ENCODE peak calls at places on chromosomes 11 and 22, in five cellular contexts. One of them, this sample, is unnamed.

GRCh38 chr11:131980199-131980598 is 609.8 kb downstream of the NTM start:
- DNase-seq in psoas muscle: no peak
- DNase-seq in uterus: no peak
- DNase-seq in lung: no peak
- DNase-seq in brain microvascular endothelial cell: no peak
- DNase-seq in this sample: no peak

GRCh38 chr11:85723088-85723487 is 37.1 kb upstream of the CCDC89 start:
- DNase-seq in psoas muscle: no peak
- DNase-seq in uterus: no peak
- DNase-seq in lung: no peak
- DNase-seq in brain microvascular endothelial cell: no peak
- DNase-seq in this sample: no peak

GRCh38 chr11:78211565-78211964 is 22.8 kb downstream of the USP35 start:
- DNase-seq in psoas muscle: no peak
- DNase-seq in uterus: no peak
- DNase-seq in lung: no peak
- DNase-seq in brain microvascular endothelial cell: no peak
- DNase-seq in this sample: no peak

GRCh38 chr11:83779876-83780275 is 493.7 kb upstream of the CCDC90B start:
- DNase-seq in psoas muscle: no peak
- DNase-seq in uterus: no peak
- DNase-seq in lung: no peak
- DNase-seq in brain microvascular endothelial cell: no peak
- DNase-seq in this sample: no peak

GRCh38 chr11:12863605-12864121 is 145.5 kb upstream of the RASSF10 start:
- DNase-seq in psoas muscle: no peak
- DNase-seq in uterus: no peak
- DNase-seq in lung: no peak
- DNase-seq in brain microvascular endothelial cell: no peak
- DNase-seq in this sample: no peak

GRCh38 chr22:38996105-38996504 is 14.0 kb downstream of the APOBEC3B start:
- DNase-seq in psoas muscle: no peak
- DNase-seq in uterus: no peak
- DNase-seq in lung: no peak
- DNase-seq in brain microvascular endothelial cell: no peak
- DNase-seq in this sample: no peak

GRCh38 chr11:78195917-78196545 is 7.3 kb downstream of the USP35 start:
- DNase-seq in psoas muscle: no peak
- DNase-seq in uterus: no peak
- DNase-seq in lung: no peak
- DNase-seq in brain microvascular endothelial cell: no peak
- DNase-seq in this sample: no peak

GRCh38 chr22:21759133-21759532 is 23.5 kb upstream of the YPEL1 start:
- DNase-seq in psoas muscle: no peak
- DNase-seq in uterus: no peak
- DNase-seq in lung: no peak
- DNase-seq in brain microvascular endothelial cell: no peak
- DNase-seq in this sample: no peak

GRCh38 chr11:64238076-64238475 is 2.8 kb upstream of the FKBP2 start:
- DNase-seq in psoas muscle: no peak
- DNase-seq in uterus: no peak
- DNase-seq in lung: no peak
- DNase-seq in brain microvascular endothelial cell: no peak
- DNase-seq in this sample: no peak

GRCh38 chr11:116879789-116880402 is 42.5 kb upstream of the APOA1 start:
- DNase-seq in psoas muscle: no peak
- DNase-seq in uterus: no peak
- DNase-seq in lung: no peak
- DNase-seq in brain microvascular endothelial cell: peak
- DNase-seq in this sample: no peak

GRCh38 chr11:122100222-122101080 is 15.6 kb downstream of the BLID start:
- DNase-seq in psoas muscle: peak
- DNase-seq in uterus: peak
- DNase-seq in lung: no peak
- DNase-seq in brain microvascular endothelial cell: no peak
- DNase-seq in this sample: peak

GRCh38 chr11:69052343-69053168 is 3.8 kb downstream of the TPCN2 start:
- DNase-seq in psoas muscle: no peak
- DNase-seq in uterus: no peak
- DNase-seq in lung: no peak
- DNase-seq in brain microvascular endothelial cell: no peak
- DNase-seq in this sample: no peak

GRCh38 chr11:84901986-84902385 is 725.2 kb downstream of the DLG2 start:
- DNase-seq in psoas muscle: no peak
- DNase-seq in uterus: no peak
- DNase-seq in lung: no peak
- DNase-seq in brain microvascular endothelial cell: no peak
- DNase-seq in this sample: no peak

GRCh38 chr11:7351228-7351627 is 99.5 kb downstream of the SYT9 start:
- DNase-seq in psoas muscle: no peak
- DNase-seq in uterus: no peak
- DNase-seq in lung: no peak
- DNase-seq in brain microvascular endothelial cell: no peak
- DNase-seq in this sample: no peak

GRCh38 chr11:131880279-131880678 is 509.9 kb downstream of the NTM start:
- DNase-seq in psoas muscle: no peak
- DNase-seq in uterus: no peak
- DNase-seq in lung: no peak
- DNase-seq in brain microvascular endothelial cell: no peak
- DNase-seq in this sample: no peak

GRCh38 chr11:93020248-93021088 is 51.0 kb downstream of the MTNR1B start:
- DNase-seq in psoas muscle: no peak
- DNase-seq in uterus: peak
- DNase-seq in lung: no peak
- DNase-seq in brain microvascular endothelial cell: peak
- DNase-seq in this sample: no peak

GRCh38 chr11:2772544-2773031 is 72.8 kb upstream of the KCNQ1OT1 start:
- DNase-seq in psoas muscle: no peak
- DNase-seq in uterus: no peak
- DNase-seq in lung: no peak
- DNase-seq in brain microvascular endothelial cell: peak
- DNase-seq in this sample: no peak

GRCh38 chr11:6485661-6486060 is 4.4 kb downstream of the TIMM10B start:
- DNase-seq in psoas muscle: no peak
- DNase-seq in uterus: no peak
- DNase-seq in lung: no peak
- DNase-seq in brain microvascular endothelial cell: no peak
- DNase-seq in this sample: no peak

GRCh38 chr11:16804104-16804947 is 65.9 kb downstream of the C11orf58 start:
- DNase-seq in psoas muscle: no peak
- DNase-seq in uterus: no peak
- DNase-seq in lung: no peak
- DNase-seq in brain microvascular endothelial cell: no peak
- DNase-seq in this sample: no peak

GRCh38 chr11:41431784-41432183 is 27.7 kb downstream of the LRRC4C start:
- DNase-seq in psoas muscle: no peak
- DNase-seq in uterus: no peak
- DNase-seq in lung: no peak
- DNase-seq in brain microvascular endothelial cell: no peak
- DNase-seq in this sample: no peak

GRCh38 chr11:107092667-107093066 is 74.4 kb upstream of the GUCY1A2 start:
- DNase-seq in psoas muscle: no peak
- DNase-seq in uterus: no peak
- DNase-seq in lung: no peak
- DNase-seq in brain microvascular endothelial cell: no peak
- DNase-seq in this sample: no peak

GRCh38 chr11:128695539-128696221 is 1.8 kb downstream of the FLI1 start:
- DNase-seq in psoas muscle: no peak
- DNase-seq in uterus: no peak
- DNase-seq in lung: no peak
- DNase-seq in brain microvascular endothelial cell: no peak
- DNase-seq in this sample: no peak

GRCh38 chr11:2091112-2091746 is 48.0 kb downstream of the IGF2 start:
- DNase-seq in psoas muscle: no peak
- DNase-seq in uterus: no peak
- DNase-seq in lung: no peak
- DNase-seq in brain microvascular endothelial cell: no peak
- DNase-seq in this sample: no peak

GRCh38 chr11:119155733-119156492 is 7.1 kb downstream of the ABCG4 start:
- DNase-seq in psoas muscle: no peak
- DNase-seq in uterus: no peak
- DNase-seq in lung: no peak
- DNase-seq in brain microvascular endothelial cell: no peak
- DNase-seq in this sample: no peak
- TF ChIP-seq CTCF in psoas muscle: no peak
- TF ChIP-seq CTCF in uterus: no peak
- TF ChIP-seq CTCF in lung: no peak
- TF ChIP-seq CTCF in brain microvascular endothelial cell: peak
- TF ChIP-seq CTCF in this sample: no peak

DNA sequence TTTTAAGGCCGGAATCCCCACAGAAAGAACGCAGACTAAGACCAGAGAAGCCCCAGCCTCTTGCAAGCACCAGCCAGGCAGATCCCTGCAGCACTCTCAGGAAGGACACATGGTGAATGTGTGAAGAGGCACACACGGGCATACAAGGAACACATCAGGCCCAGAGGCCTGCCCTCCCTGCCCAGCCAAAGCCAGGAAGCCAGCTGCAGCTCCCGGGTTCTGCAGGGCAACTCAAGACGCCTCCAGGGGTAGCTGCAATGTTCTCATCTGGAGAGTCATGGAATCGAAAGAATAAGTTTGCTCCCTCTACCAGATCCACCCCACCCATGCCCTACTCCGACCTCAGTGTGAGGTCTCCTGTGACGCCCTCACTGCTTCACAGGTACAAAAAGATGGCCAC is 2.3 kb downstream of the DGCR2 start:
- DNase-seq in psoas muscle: no peak
- DNase-seq in uterus: no peak
- DNase-seq in lung: no peak
- DNase-seq in brain microvascular endothelial cell: no peak
- DNase-seq in this sample: no peak
- H3K4me3 ChIP-seq in psoas muscle: no peak
- H3K4me3 ChIP-seq in uterus: no peak
- H3K4me3 ChIP-seq in lung: no peak
- H3K4me3 ChIP-seq in brain microvascular endothelial cell: no peak
- H3K4me3 ChIP-seq in this sample: no peak

DNA sequence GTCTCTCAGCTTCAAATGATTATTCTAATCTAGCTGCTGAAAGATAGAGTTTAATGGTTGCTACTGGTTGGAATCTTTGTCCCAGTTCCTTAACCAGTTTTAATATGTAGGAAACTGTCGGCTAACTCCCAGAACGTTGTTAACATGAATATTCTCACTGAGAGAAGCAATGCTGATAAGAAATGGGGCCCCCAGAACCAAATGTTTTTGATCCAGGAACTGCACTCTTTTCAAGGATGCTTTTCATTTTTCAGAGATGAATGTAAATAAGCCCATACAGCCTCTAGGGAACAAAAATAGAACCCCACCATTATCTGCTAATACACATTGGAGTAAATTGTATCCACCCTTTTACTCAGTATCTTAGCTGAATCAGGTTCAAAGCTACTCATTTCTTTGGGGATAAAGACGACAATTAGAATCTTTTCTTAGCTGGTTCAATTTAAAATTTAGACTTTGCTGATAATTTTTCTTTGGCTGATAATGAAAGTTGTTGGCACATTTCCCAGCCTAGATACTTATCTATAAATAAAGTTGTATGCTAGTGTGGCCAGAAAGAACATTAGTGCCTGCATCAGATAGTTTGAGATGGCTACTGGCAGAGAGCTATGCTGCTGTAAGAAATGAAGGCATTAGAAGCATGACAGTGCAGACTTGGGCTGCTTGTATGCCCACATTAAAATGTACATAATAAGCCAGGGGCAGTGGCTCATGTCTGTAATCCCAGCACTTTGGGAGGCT is 323.3 kb upstream of the PDGFD start:
- DNase-seq in psoas muscle: no peak
- DNase-seq in uterus: no peak
- DNase-seq in lung: no peak
- DNase-seq in brain microvascular endothelial cell: peak
- DNase-seq in this sample: no peak
- H3K27ac ChIP-seq in psoas muscle: no peak
- H3K27ac ChIP-seq in uterus: no peak
- H3K27ac ChIP-seq in lung: no peak
- H3K27ac ChIP-seq in brain microvascular endothelial cell: no peak
- H3K27ac ChIP-seq in this sample: no peak

GRCh38 chr11:46537851-46538295 is 56.0 kb downstream of the AMBRA1 start:
- DNase-seq in psoas muscle: peak
- DNase-seq in uterus: peak
- DNase-seq in lung: peak
- DNase-seq in brain microvascular endothelial cell: peak
- DNase-seq in this sample: no peak

GRCh38 chr11:46533396-46534110 is 60.3 kb downstream of the AMBRA1 start:
- DNase-seq in psoas muscle: no peak
- DNase-seq in uterus: no peak
- DNase-seq in lung: no peak
- DNase-seq in brain microvascular endothelial cell: no peak
- DNase-seq in this sample: no peak

GRCh38 chr11:46534713-46535112 is 59.1 kb downstream of the AMBRA1 start:
- DNase-seq in psoas muscle: no peak
- DNase-seq in uterus: no peak
- DNase-seq in lung: no peak
- DNase-seq in brain microvascular endothelial cell: no peak
- DNase-seq in this sample: no peak

GRCh38 chr11:46535688-46536087 is 58.1 kb downstream of the AMBRA1 start:
- DNase-seq in psoas muscle: no peak
- DNase-seq in uterus: no peak
- DNase-seq in lung: no peak
- DNase-seq in brain microvascular endothelial cell: no peak
- DNase-seq in this sample: no peak

DNA sequence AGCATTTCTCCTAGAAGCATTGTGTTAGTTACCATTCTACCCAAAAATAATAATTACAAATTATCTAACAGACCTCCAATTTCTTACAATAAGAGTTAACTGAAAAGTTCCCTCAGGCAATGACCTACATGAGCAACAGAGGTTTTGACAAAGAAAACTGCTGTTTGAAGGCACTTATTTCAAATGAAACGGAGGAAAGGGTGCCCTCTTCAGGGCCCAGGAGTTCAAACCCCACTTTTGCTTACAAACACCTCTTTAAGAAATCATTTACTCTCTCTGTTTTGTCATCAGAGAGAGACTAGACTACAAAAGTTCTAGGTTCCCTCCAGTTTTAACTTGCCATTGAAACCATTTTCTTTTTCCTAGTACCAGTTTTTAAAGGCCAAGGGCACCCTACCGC is 56.7 kb downstream of the AMBRA1 start:
- DNase-seq in psoas muscle: no peak
- DNase-seq in uterus: no peak
- DNase-seq in lung: no peak
- DNase-seq in brain microvascular endothelial cell: no peak
- DNase-seq in this sample: no peak
- TF ChIP-seq CTCF in psoas muscle: no peak
- TF ChIP-seq CTCF in uterus: no peak
- TF ChIP-seq CTCF in lung: no peak
- TF ChIP-seq CTCF in brain microvascular endothelial cell: peak
- TF ChIP-seq CTCF in this sample: no peak

GRCh38 chr11:720642-721346 is 14.8 kb downstream of the EPS8L2 start:
- DNase-seq in psoas muscle: peak
- DNase-seq in uterus: peak
- DNase-seq in lung: no peak
- DNase-seq in brain microvascular endothelial cell: no peak
- DNase-seq in this sample: no peak
- H3K4me3 ChIP-seq in psoas muscle: peak
- H3K4me3 ChIP-seq in uterus: no peak
- H3K4me3 ChIP-seq in lung: no peak
- H3K4me3 ChIP-seq in brain microvascular endothelial cell: no peak
- H3K4me3 ChIP-seq in this sample: peak

GRCh38 chr22:46380581-46380980 is 45.1 kb downstream of the TRMU start:
- DNase-seq in psoas muscle: no peak
- DNase-seq in uterus: no peak
- DNase-seq in lung: no peak
- DNase-seq in brain microvascular endothelial cell: no peak
- DNase-seq in this sample: no peak
- H3K27ac ChIP-seq in psoas muscle: no peak
- H3K27ac ChIP-seq in uterus: no peak
- H3K27ac ChIP-seq in lung: no peak
- H3K27ac ChIP-seq in brain microvascular endothelial cell: no peak
- H3K27ac ChIP-seq in this sample: no peak